ENCODE peak calls at places on chromosome 20, in four cellular contexts. L is HL-60, V is GM12878, S is K562. W is an unnamed sample.

GRCh38 chr20:60062431-60063336 is 104.5 kb downstream of the CDH26 start:
- DNase-seq in L (no peak), V (no peak), S (no peak), W (no peak)

GRCh38 chr20:41049451-41049850 is 20.8 kb downstream of the TOP1 start:
- DNase-seq in L (no peak), V (no peak), S (no peak), W (no peak)

GRCh38 chr20:20414640-20415274 is 46.9 kb downstream of the INSM1 start:
- DNase-seq in L (no peak), V (no peak), S (no peak), W (no peak)

GRCh38 chr20:48769111-48769879 is 58.5 kb downstream of the PREX1 start:
- DNase-seq in L (peak), V (no peak), S (peak), W (no peak)

GRCh38 chr20:19815553-19815991 is 57.5 kb downstream of the RIN2 start:
- DNase-seq in L (no peak), V (no peak), S (no peak), W (no peak)

GRCh38 chr20:48292806-48293205 is 507.5 kb upstream of the SULF2 start:
- DNase-seq in L (no peak), V (no peak), S (no peak), W (no peak)

GRCh38 chr20:19392344-19393140 is 180.1 kb downstream of the SLC24A3 start:
- DNase-seq in L (no peak), V (no peak), S (no peak), W (no peak)

GRCh38 chr20:51037499-51038110 is 14.7 kb upstream of the KCNG1 start:
- DNase-seq in L (no peak), V (no peak), S (no peak), W (no peak)

GRCh38 chr20:57062241-57062640 is 204.2 kb downstream of the BMP7 start:
- DNase-seq in L (no peak), V (no peak), S (no peak), W (no peak)

GRCh38 chr20:33674294-33675126 is at the start of gene NECAB3:
- DNase-seq in L (peak), V (no peak), S (peak), W (peak)

GRCh38 chr20:25361287-25361683 is 29.4 kb downstream of the ABHD12 start:
- DNase-seq in L (no peak), V (no peak), S (no peak), W (no peak)

GRCh38 chr20:39295301-39295700 is 333.2 kb downstream of the DHX35 start:
- DNase-seq in L (no peak), V (no peak), S (no peak), W (no peak)

GRCh38 chr20:54506643-54507042 is 31.2 kb downstream of the DOK5 start:
- DNase-seq in L (no peak), V (no peak), S (no peak), W (no peak)

GRCh38 chr20:47661714-47662113 is 123.6 kb downstream of the SULF2 start:
- DNase-seq in L (no peak), V (no peak), S (no peak), W (no peak)

GRCh38 chr20:62030834-62031434 is 34.7 kb downstream of the TAF4 start:
- DNase-seq in L (no peak), V (peak), S (peak), W (peak)

GRCh38 chr20:20369353-20370086 is 1.6 kb downstream of the INSM1 start:
- DNase-seq in L (no peak), V (no peak), S (no peak), W (no peak)

GRCh38 chr20:53578492-53579222 is 15.0 kb downstream of the ZNF217 start:
- DNase-seq in L (peak), V (peak), S (peak), W (no peak)

GRCh38 chr20:63873477-63873971 is 8.5 kb downstream of the TPD52L2 start:
- DNase-seq in L (peak), V (no peak), S (no peak), W (no peak)

GRCh38 chr20:50588034-50588736 is 78.0 kb downstream of the PTPN1 start:
- DNase-seq in L (peak), V (no peak), S (peak), W (peak)

GRCh38 chr20:50367104-50367674 is 143.0 kb upstream of the PTPN1 start:
- DNase-seq in L (no peak), V (no peak), S (no peak), W (no peak)

GRCh38 chr20:50138479-50139393 is 14.8 kb downstream of the PEDS1 start:
- DNase-seq in L (no peak), V (no peak), S (no peak), W (no peak)

GRCh38 chr20:48831702-48832422 is 4.1 kb upstream of the PREX1 start:
- DNase-seq in L (no peak), V (no peak), S (peak), W (no peak)

GRCh38 chr20:34110025-34111013 is 1.7 kb downstream of the EIF2S2 start:
- DNase-seq in L (no peak), V (no peak), S (no peak), W (no peak)

GRCh38 chr20:47730744-47731143 is 54.5 kb downstream of the SULF2 start:
- DNase-seq in L (no peak), V (no peak), S (no peak), W (no peak)

GRCh38 chr20:22692119-22692475 is 107.7 kb upstream of the FOXA2 start:
- DNase-seq in L (no peak), V (no peak), S (no peak), W (no peak)

GRCh38 chr20:33490023-33490933 is at the start of gene CBFA2T2:
- DNase-seq in L (peak), V (no peak), S (no peak), W (no peak)

GRCh38 chr20:13525225-13525940 is 113.3 kb downstream of the TASP1 start:
- DNase-seq in L (no peak), V (no peak), S (no peak), W (no peak)

GRCh38 chr20:11329271-11329670 is 588.4 kb upstream of the BTBD3 start:
- DNase-seq in L (no peak), V (no peak), S (no peak), W (no peak)

GRCh38 chr20:4713401-4713800 is 8.3 kb upstream of the PRND start:
- DNase-seq in L (no peak), V (no peak), S (no peak), W (no peak)

GRCh38 chr20:561437-562231 is 18.0 kb upstream of the CSNK2A1 start:
- DNase-seq in L (no peak), V (no peak), S (peak), W (peak)
- TF ChIP-seq SPI1 in L (no peak), V (no peak), S (no peak), W (no peak)

DNA sequence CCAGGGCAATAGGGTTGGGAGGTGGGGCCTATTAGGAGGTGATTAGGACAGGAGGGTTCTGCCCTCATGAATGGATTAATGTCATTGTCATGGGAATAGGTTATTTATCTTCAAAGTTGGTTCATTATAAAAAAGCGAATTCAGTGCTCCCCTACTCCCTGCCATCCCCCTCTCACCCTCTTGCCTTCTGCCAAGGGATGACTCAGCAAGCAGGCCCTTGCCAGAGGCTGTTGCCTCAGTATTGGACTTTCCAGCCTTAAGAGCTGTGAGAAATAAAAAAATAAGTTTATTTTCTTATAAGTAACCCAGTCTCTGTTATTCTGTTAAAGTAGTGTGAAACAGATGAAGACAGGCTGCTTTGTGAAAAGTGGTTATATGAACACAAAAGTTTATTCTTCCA is 381.1 kb upstream of the ZFP64 start:
- DNase-seq in L (no peak), V (no peak), S (no peak), W (no peak)
- TF ChIP-seq SPI1 in L (no peak), V (no peak), S (no peak), W (no peak)

DNA sequence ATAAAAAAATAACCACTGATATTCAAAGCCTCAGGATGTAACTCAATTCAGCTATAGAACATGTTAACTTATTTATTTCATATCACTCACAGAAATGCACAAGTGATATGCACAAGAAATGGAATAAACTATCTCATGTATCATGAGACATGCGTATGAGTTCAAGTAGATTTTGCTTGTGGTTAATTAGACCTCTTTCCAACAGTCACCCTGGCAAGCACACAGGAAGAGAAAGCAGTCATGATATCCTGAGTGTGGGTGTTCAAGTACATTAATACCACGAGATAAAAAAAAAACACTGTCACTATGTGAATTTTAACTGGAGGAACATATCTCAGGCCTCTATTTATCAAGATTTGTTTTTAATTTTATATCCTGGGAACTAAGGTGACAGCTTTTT is 64.2 kb downstream of the LAMP5 start:
- DNase-seq in L (no peak), V (no peak), S (no peak), W (no peak)
- TF ChIP-seq SPI1 in L (no peak), V (no peak), S (no peak), W (no peak)

GRCh38 chr20:37573626-37574198 is 46.0 kb upstream of the BLCAP start:
- DNase-seq in L (no peak), V (no peak), S (no peak), W (no peak)

GRCh38 chr20:37577972-37578371 is 50.3 kb upstream of the BLCAP start:
- DNase-seq in L (no peak), V (no peak), S (no peak), W (no peak)

GRCh38 chr20:37576911-37577310 is 49.2 kb upstream of the BLCAP start:
- DNase-seq in L (no peak), V (no peak), S (no peak), W (no peak)

GRCh38 chr20:37574199-37574890 is 46.7 kb upstream of the BLCAP start:
- DNase-seq in L (no peak), V (no peak), S (no peak), W (no peak)

DNA sequence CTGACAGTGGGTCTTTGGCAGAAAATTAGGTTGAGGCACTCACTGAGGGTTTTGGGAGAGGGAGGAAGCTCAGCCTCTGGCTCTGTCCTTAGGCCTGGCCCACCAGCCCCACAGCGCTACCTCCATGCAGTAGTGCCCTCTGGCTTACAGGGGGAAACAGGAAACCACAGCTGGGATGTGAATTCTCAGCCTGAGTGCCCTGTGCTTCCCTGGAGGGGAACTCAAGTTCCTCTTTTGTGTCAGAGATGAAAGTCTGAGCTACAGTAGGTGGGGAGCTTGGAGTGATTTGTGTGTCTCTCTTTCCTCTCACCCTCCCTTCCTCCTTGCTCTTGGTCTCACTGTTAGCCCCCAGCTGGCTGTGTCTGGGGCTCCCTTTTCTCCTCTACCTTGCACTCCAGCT is 48.2 kb upstream of the BLCAP start:
- DNase-seq in L (no peak), V (peak), S (no peak), W (peak)
- TF ChIP-seq SPI1 in L (peak), V (peak), S (peak), W (peak)

DNA sequence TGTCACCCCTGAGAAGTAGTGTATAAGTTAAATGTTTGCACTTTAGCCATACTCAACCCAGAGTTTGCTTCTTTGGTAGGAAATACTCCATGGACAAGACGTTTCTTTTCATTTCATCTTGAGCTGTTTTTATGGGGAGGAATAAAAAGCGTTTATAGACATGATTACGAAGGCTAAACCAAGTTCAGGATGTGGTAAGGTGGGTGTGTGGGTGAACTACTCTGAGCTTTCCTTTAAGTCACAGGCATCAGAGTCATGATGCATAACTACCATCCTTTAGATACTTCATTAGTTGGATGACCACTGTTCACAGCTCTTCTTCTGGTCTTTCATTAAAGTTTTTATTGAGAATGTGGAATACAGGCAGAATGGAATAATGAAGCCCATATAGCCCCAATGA is 48.9 kb downstream of the EBF4 start:
- DNase-seq in L (no peak), V (no peak), S (no peak), W (no peak)
- TF ChIP-seq SPI1 in L (no peak), V (no peak), S (no peak), W (no peak)

GRCh38 chr20:45972500-45973183 is 639 bp upstream of the ZNF335 start:
- DNase-seq in L (no peak), V (no peak), S (no peak), W (peak)

GRCh38 chr20:45975686-45976085 is 3.7 kb upstream of the ZNF335 start:
- DNase-seq in L (no peak), V (no peak), S (no peak), W (no peak)

GRCh38 chr20:45974896-45975565 is 3.0 kb upstream of the ZNF335 start:
- DNase-seq in L (no peak), V (no peak), S (no peak), W (no peak)

GRCh38 chr20:45971675-45972499 is at the start of gene ZNF335:
- DNase-seq in L (peak), V (peak), S (peak), W (peak)

GRCh38 chr20:45976132-45976531 is 4.1 kb upstream of the ZNF335 start:
- DNase-seq in L (no peak), V (no peak), S (no peak), W (no peak)
- TF ChIP-seq SPI1 in L (no peak), V (no peak), S (peak), W (no peak)

GRCh38 chr20:46563170-46563847 is 12.9 kb upstream of the OCSTAMP start:
- DNase-seq in L (no peak), V (no peak), S (peak), W (no peak)
- TF ChIP-seq SPI1 in L (no peak), V (no peak), S (no peak), W (no peak)

DNA sequence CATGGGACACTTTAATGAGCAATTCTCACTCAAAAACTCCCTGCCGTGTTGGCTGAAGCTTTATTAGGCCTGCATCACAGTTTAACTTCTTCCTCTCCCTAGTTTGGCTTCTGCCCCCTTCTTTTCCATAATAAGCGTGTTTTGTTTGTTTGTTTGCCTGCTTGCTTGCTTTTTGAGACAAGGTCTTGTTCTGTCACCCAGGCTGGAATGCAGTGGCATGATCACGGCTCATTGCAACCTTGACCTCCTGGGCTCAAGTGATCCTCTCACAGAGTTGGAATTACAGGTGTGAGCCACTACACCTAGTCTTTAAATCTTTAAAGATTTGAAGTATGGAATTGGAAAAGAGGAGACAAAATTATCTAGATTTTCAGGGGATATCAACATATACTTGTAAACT is 25.4 kb upstream of the DNAAF9 start:
- DNase-seq in L (no peak), V (no peak), S (no peak), W (no peak)
- TF ChIP-seq SPI1 in L (no peak), V (no peak), S (no peak), W (no peak)

W was measured in GM12891.